ENCODE peak calls at places on chromosome 9, in five cellular contexts. X, C, T, S and M are unnamed samples.
A peak's percentile ranks its signal among the peaks of the same experiment; 100 is the strongest.

GRCh38 chr9:121990600-121991304 is 102.4 kb downstream of the TTLL11 start:
- DNase-seq in X (no peak), C (no peak), T (no peak), S (no peak), M (no peak)

GRCh38 chr9:75233011-75233410 is 144.7 kb downstream of the OSTF1 start:
- DNase-seq in X (no peak), C (no peak), T (no peak), S (peak; percentile 30), M (no peak)

GRCh38 chr9:126833710-126834345 is 26.6 kb upstream of the ZBTB34 start:
- DNase-seq in X (no peak), C (no peak), T (no peak), S (no peak), M (no peak)

GRCh38 chr9:121839726-121840500 is 188.5 kb downstream of the DAB2IP start:
- DNase-seq in X (no peak), C (no peak), T (no peak), S (no peak), M (no peak)

GRCh38 chr9:2663886-2664674 is 42.5 kb downstream of the VLDLR start:
- DNase-seq in X (no peak), C (no peak), T (no peak), S (no peak), M (no peak)

GRCh38 chr9:17216011-17216410 is 81.2 kb downstream of the CNTLN start:
- DNase-seq in X (no peak), C (no peak), T (no peak), S (peak; percentile 55), M (no peak)

GRCh38 chr9:32456564-32456963 is 69.4 kb downstream of the RIGI start:
- DNase-seq in X (no peak), C (no peak), T (no peak), S (no peak), M (no peak)

GRCh38 chr9:125626187-125626586 is 80.8 kb downstream of the MAPKAP1 start:
- DNase-seq in X (no peak), C (no peak), T (no peak), S (peak; percentile 62), M (no peak)

GRCh38 chr9:137878146-137878941 is 762 bp downstream of the CACNA1B start:
- DNase-seq in X (no peak), C (no peak), T (peak; percentile 15), S (no peak), M (no peak)

GRCh38 chr9:36136277-36136893 is at the start of gene GLIPR2:
- DNase-seq in X (no peak), C (peak; percentile 31), T (peak; percentile 85), S (peak; percentile 79), M (no peak)

GRCh38 chr9:79120533-79121315 is 451.0 kb upstream of the TLE4 start:
- DNase-seq in X (no peak), C (no peak), T (no peak), S (no peak), M (no peak)

GRCh38 chr9:94801685-94802084 is 75.2 kb downstream of the AOPEP start:
- DNase-seq in X (no peak), C (no peak), T (no peak), S (no peak), M (no peak)

GRCh38 chr9:111118256-111118950 is 80.1 kb upstream of the LPAR1 start:
- DNase-seq in X (no peak), C (no peak), T (no peak), S (peak; percentile 88), M (no peak)

GRCh38 chr9:98075332-98075805 is 18.8 kb downstream of the NANS start:
- DNase-seq in X (no peak), C (no peak), T (no peak), S (peak; percentile 87), M (no peak)

GRCh38 chr9:91586282-91586681 is 162.7 kb upstream of the NFIL3 start:
- DNase-seq in X (no peak), C (no peak), T (no peak), S (no peak), M (no peak)

GRCh38 chr9:133846483-133847090 is 108.4 kb upstream of the SARDH start:
- DNase-seq in X (no peak), C (no peak), T (no peak), S (no peak), M (no peak)

GRCh38 chr9:134968011-134968822 is 50.5 kb upstream of the FCN1 start:
- DNase-seq in X (no peak), C (no peak), T (no peak), S (no peak), M (no peak)

GRCh38 chr9:96425500-96426169 is 7.5 kb upstream of the ZNF367 start:
- DNase-seq in X (no peak), C (no peak), T (no peak), S (no peak), M (no peak)

GRCh38 chr9:89037325-89037724 is 46.1 kb downstream of the S1PR3 start:
- DNase-seq in X (no peak), C (no peak), T (no peak), S (no peak), M (no peak)

GRCh38 chr9:78566948-78567675 is 270.2 kb downstream of the PSAT1 start:
- DNase-seq in X (no peak), C (no peak), T (no peak), S (peak; percentile 70), M (no peak)

GRCh38 chr9:93024986-93025630 is 33.4 kb upstream of the SUSD3 start:
- DNase-seq in X (no peak), C (no peak), T (no peak), S (no peak), M (no peak)

GRCh38 chr9:82763631-82764030 is 299.3 kb downstream of the RASEF start:
- DNase-seq in X (no peak), C (no peak), T (no peak), S (no peak), M (no peak)

GRCh38 chr9:129584136-129584535 is 36.8 kb downstream of the C9orf50 start:
- DNase-seq in X (no peak), C (no peak), T (peak; percentile 86), S (peak; percentile 89), M (no peak)

GRCh38 chr9:9791621-9792020 is 821.2 kb downstream of the PTPRD start:
- DNase-seq in X (no peak), C (no peak), T (no peak), S (peak; percentile 0), M (no peak)

GRCh38 chr9:38357350-38358114 is 35.0 kb upstream of the ALDH1B1 start:
- DNase-seq in X (no peak), C (no peak), T (no peak), S (no peak), M (no peak)

GRCh38 chr9:108551030-108551964 is 304.5 kb downstream of the ACTL7B start:
- DNase-seq in X (no peak), C (no peak), T (no peak), S (peak; percentile 94), M (no peak)

GRCh38 chr9:97759611-97760288 is 62.6 kb upstream of the XPA start:
- DNase-seq in X (no peak), C (no peak), T (no peak), S (no peak), M (no peak)

GRCh38 chr9:78606011-78606410 is 309.1 kb downstream of the PSAT1 start:
- DNase-seq in X (no peak), C (no peak), T (no peak), S (no peak), M (no peak)

GRCh38 chr9:86424246-86424891 is 70.2 kb upstream of the TUT7 start:
- DNase-seq in X (no peak), C (no peak), T (no peak), S (no peak), M (no peak)

GRCh38 chr9:121725008-121725795 is 73.8 kb downstream of the DAB2IP start:
- DNase-seq in X (no peak), C (no peak), T (peak; percentile 74), S (peak; percentile 81), M (no peak)

GRCh38 chr9:5263568-5264218 is 32.5 kb downstream of the INSL4 start:
- DNase-seq in X (no peak), C (no peak), T (no peak), S (peak; percentile 47), M (no peak)

GRCh38 chr9:103041961-103042360 is 46.8 kb downstream of the CYLC2 start:
- DNase-seq in X (no peak), C (no peak), T (no peak), S (no peak), M (no peak)

GRCh38 chr9:125393426-125393825 is 131.8 kb downstream of the GAPVD1 start:
- DNase-seq in X (no peak), C (no peak), T (no peak), S (peak; percentile 89), M (no peak)

GRCh38 chr9:109068764-109069163 is 51.0 kb downstream of the TMEM245 start:
- DNase-seq in X (no peak), C (no peak), T (no peak), S (no peak), M (no peak)